ENCODE peak calls at places on chromosome 10, in six cellular contexts. Q, Z, G, L, B and K are unnamed samples.

GRCh38 chr10:91319336-91319735 is 90.8 kb upstream of the HECTD2 start:
- DNase-seq in Q (no peak), Z (no peak), G (no peak), L (no peak), B (no peak), K (no peak)

GRCh38 chr10:64733980-64734379 is 1212.8 kb downstream of the REEP3 start:
- DNase-seq in Q (peak; percentile 6), Z (peak; percentile 43), G (no peak), L (no peak), B (no peak), K (no peak)

GRCh38 chr10:77756319-77757232 is 119.0 kb upstream of the KCNMA1 start:
- DNase-seq in Q (peak; percentile 66), Z (peak; percentile 79), G (peak; percentile 35), L (no peak), B (no peak), K (peak; percentile 69)

GRCh38 chr10:110498087-110498981 is 627 bp downstream of the DUSP5 start:
- DNase-seq in Q (no peak), Z (peak; percentile 64), G (peak; percentile 73), L (peak; percentile 63), B (peak; percentile 57), K (peak; percentile 70)

GRCh38 chr10:7503190-7503589 is 92.4 kb upstream of the SFMBT2 start:
- DNase-seq in Q (no peak), Z (no peak), G (no peak), L (no peak), B (no peak), K (no peak)

GRCh38 chr10:5484205-5484604 is 15.2 kb downstream of the CALML5 start:
- DNase-seq in Q (no peak), Z (no peak), G (no peak), L (no peak), B (no peak), K (no peak)

GRCh38 chr10:86258940-86259339 is 107.7 kb downstream of the GRID1 start:
- DNase-seq in Q (no peak), Z (no peak), G (no peak), L (no peak), B (no peak), K (no peak)

GRCh38 chr10:96832721-96833219 is 672 bp downstream of the LCOR start:
- DNase-seq in Q (peak; percentile 87), Z (peak; percentile 85), G (peak; percentile 92), L (peak; percentile 96), B (peak; percentile 85), K (peak; percentile 70)

GRCh38 chr10:79028056-79028430 is 40.7 kb upstream of the ZMIZ1 start:
- DNase-seq in Q (no peak), Z (no peak), G (no peak), L (no peak), B (no peak), K (no peak)

GRCh38 chr10:31657471-31657844 is 271.2 kb downstream of the ARHGAP12 start:
- DNase-seq in Q (no peak), Z (no peak), G (no peak), L (no peak), B (no peak), K (peak; percentile 81)

GRCh38 chr10:130495891-130496642 is 359.9 kb downstream of the GLRX3 start:
- DNase-seq in Q (no peak), Z (no peak), G (no peak), L (no peak), B (no peak), K (peak; percentile 1)

GRCh38 chr10:1209355-1209979 is 153.3 kb downstream of the WDR37 start:
- DNase-seq in Q (no peak), Z (no peak), G (no peak), L (no peak), B (no peak), K (no peak)

GRCh38 chr10:10730644-10731043 is 287.0 kb upstream of the CELF2 start:
- DNase-seq in Q (no peak), Z (no peak), G (no peak), L (no peak), B (no peak), K (no peak)

GRCh38 chr10:103733002-103733419 is 122.4 kb downstream of the SH3PXD2A start:
- DNase-seq in Q (no peak), Z (peak; percentile 78), G (no peak), L (no peak), B (no peak), K (no peak)

GRCh38 chr10:132616170-132616994 is 78.8 kb downstream of the INPP5A start:
- DNase-seq in Q (no peak), Z (no peak), G (no peak), L (peak; percentile 76), B (peak; percentile 34), K (no peak)

GRCh38 chr10:23442936-23443335 is 4.1 kb downstream of the OTUD1 start:
- DNase-seq in Q (no peak), Z (no peak), G (no peak), L (no peak), B (no peak), K (peak; percentile 63)

GRCh38 chr10:90179696-90180407 is 478.5 kb downstream of the KIF20B start:
- DNase-seq in Q (no peak), Z (no peak), G (no peak), L (no peak), B (no peak), K (peak; percentile 43)

GRCh38 chr10:126065751-126066150 is 169.4 kb downstream of the FANK1 start:
- DNase-seq in Q (no peak), Z (no peak), G (no peak), L (no peak), B (no peak), K (no peak)

GRCh38 chr10:102432162-102432950 is at the start of gene CUEDC2:
- DNase-seq in Q (peak; percentile 97), Z (peak; percentile 93), G (peak; percentile 99), L (peak; percentile 95), B (peak; percentile 96), K (peak; percentile 96)

GRCh38 chr10:4780782-4781181 is 45.2 kb upstream of the AKR1E2 start:
- DNase-seq in Q (no peak), Z (no peak), G (no peak), L (no peak), B (no peak), K (peak; percentile 67)

GRCh38 chr10:10209152-10209551 is 808.5 kb upstream of the CELF2 start:
- DNase-seq in Q (no peak), Z (no peak), G (no peak), L (no peak), B (no peak), K (peak; percentile 24)

GRCh38 chr10:12975906-12976305 is 25.6 kb downstream of the CCDC3 start:
- DNase-seq in Q (no peak), Z (no peak), G (no peak), L (no peak), B (no peak), K (no peak)

GRCh38 chr10:78458983-78459638 is 425.4 kb downstream of the RPS24 start:
- DNase-seq in Q (peak; percentile 94), Z (no peak), G (no peak), L (no peak), B (no peak), K (peak; percentile 41)

GRCh38 chr10:9535744-9536143 is 1481.3 kb downstream of the GATA3 start:
- DNase-seq in Q (no peak), Z (no peak), G (no peak), L (no peak), B (no peak), K (no peak)

GRCh38 chr10:35884657-35885071 is 242.6 kb upstream of the FZD8 start:
- DNase-seq in Q (no peak), Z (no peak), G (no peak), L (no peak), B (no peak), K (no peak)

GRCh38 chr10:35924726-35925125 is 282.6 kb upstream of the FZD8 start:
- DNase-seq in Q (no peak), Z (no peak), G (no peak), L (no peak), B (no peak), K (no peak)

GRCh38 chr10:58820862-58821559 is 308.3 kb downstream of the BICC1 start:
- DNase-seq in Q (no peak), Z (peak; percentile 39), G (no peak), L (no peak), B (no peak), K (peak; percentile 65)

GRCh38 chr10:19194866-19195265 is 146.3 kb downstream of the MALRD1 start:
- DNase-seq in Q (no peak), Z (no peak), G (no peak), L (no peak), B (no peak), K (no peak)

GRCh38 chr10:128257404-128257803 is 131.2 kb upstream of the MKI67 start:
- DNase-seq in Q (no peak), Z (no peak), G (no peak), L (no peak), B (no peak), K (no peak)

GRCh38 chr10:103333934-103334520 is 16.9 kb downstream of the PCGF6 start:
- DNase-seq in Q (peak; percentile 34), Z (no peak), G (no peak), L (no peak), B (no peak), K (peak; percentile 28)

GRCh38 chr10:100799881-100800280 is 54.5 kb downstream of the PAX2 start:
- DNase-seq in Q (no peak), Z (no peak), G (no peak), L (no peak), B (no peak), K (no peak)

GRCh38 chr10:78316451-78316931 is 282.8 kb downstream of the RPS24 start:
- DNase-seq in Q (no peak), Z (peak; percentile 43), G (no peak), L (no peak), B (no peak), K (peak; percentile 78)

GRCh38 chr10:125824736-125825135 is 1.4 kb downstream of the BCCIP start:
- DNase-seq in Q (peak; percentile 15), Z (no peak), G (no peak), L (no peak), B (no peak), K (peak; percentile 28)

GRCh38 chr10:28587970-28588290 is 55.0 kb downstream of the WAC start:
- DNase-seq in Q (no peak), Z (no peak), G (no peak), L (no peak), B (no peak), K (peak; percentile 46)
- TF ChIP-seq CTCF in Q (peak; percentile 8), Z (peak; percentile 9), G (no peak), L (no peak), B (no peak), K (peak; percentile 24)

GRCh38 chr10:51892965-51893658 is 193.7 kb upstream of the CSTF2T start:
- DNase-seq in Q (peak; percentile 1), Z (no peak), G (no peak), L (no peak), B (no peak), K (no peak)
- TF ChIP-seq CTCF in Q (no peak), Z (peak; percentile 32), G (no peak), L (no peak), B (no peak), K (peak; percentile 20)

DNA sequence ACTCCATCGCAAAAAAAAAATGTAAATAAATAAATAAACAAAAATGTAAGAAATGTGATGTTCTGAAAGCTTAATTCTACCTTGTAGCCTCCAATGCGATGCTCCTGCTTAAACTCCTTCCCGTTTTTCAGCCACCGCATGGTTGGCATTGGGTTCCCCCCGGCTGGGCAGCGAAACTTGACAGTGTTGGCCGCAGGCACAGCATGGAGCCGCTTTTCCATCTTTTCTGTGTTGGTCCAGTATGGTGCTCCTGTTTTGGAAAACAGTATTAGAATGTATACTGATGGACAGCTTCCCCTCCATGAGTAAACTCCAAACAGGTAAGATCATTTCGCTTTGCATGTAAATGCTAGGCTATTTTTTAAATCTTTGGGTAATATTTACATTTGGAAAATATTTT is 47.0 kb downstream of the FGFR2 start:
- DNase-seq in Q (no peak), Z (no peak), G (no peak), L (no peak), B (no peak), K (no peak)
- TF ChIP-seq CTCF in Q (no peak), Z (no peak), G (no peak), L (no peak), B (no peak), K (no peak)

GRCh38 chr10:44924261-44925040 is 13.3 kb downstream of the TMEM72 start:
- DNase-seq in Q (no peak), Z (no peak), G (no peak), L (no peak), B (no peak), K (no peak)
- TF ChIP-seq CTCF in Q (no peak), Z (no peak), G (no peak), L (no peak), B (no peak), K (no peak)